ENCODE peak calls at places on chromosomes 16 and 17, in five cellular contexts. D, I, Y, M and C are unnamed samples.

GRCh38 chr17:57158296-57158695 is 73.2 kb downstream of the AKAP1 start:
- DNase-seq in I (no peak), Y (no peak), D (peak; percentile 85), M (no peak), C (no peak)

GRCh38 chr16:638034-638543 is 2.0 kb upstream of the METTL26 start:
- DNase-seq in M (no peak), D (no peak), I (no peak), Y (no peak), C (no peak)

GRCh38 chr16:24035127-24035842 is 199.5 kb downstream of the PRKCB start:
- DNase-seq in Y (no peak), D (no peak), I (no peak), M (no peak), C (no peak)

GRCh38 chr17:57166803-57167202 is 81.8 kb downstream of the AKAP1 start:
- DNase-seq in D (no peak), M (no peak), Y (no peak), I (no peak), C (no peak)

GRCh38 chr17:61463068-61463980 is 11.1 kb downstream of the TBX4 start:
- DNase-seq in D (no peak), Y (no peak), M (no peak), I (no peak), C (no peak)

GRCh38 chr17:18143044-18143936 is 34.7 kb downstream of the MYO15A start:
- DNase-seq in M (no peak), D (no peak), I (peak; percentile 16), Y (no peak), C (no peak)

GRCh38 chr16:1170076-1170418 is 17.1 kb downstream of the CACNA1H start:
- DNase-seq in D (no peak), Y (no peak), I (no peak), M (no peak), C (no peak)

GRCh38 chr17:81923302-81924260 is 4.0 kb downstream of the MAFG start:
- DNase-seq in D (peak; percentile 62), I (peak; percentile 72), M (peak; percentile 46), Y (peak; percentile 82), C (peak; percentile 46)

GRCh38 chr17:2215616-2216364 is 87.8 kb downstream of the SMG6 start:
- DNase-seq in I (peak; percentile 94), M (peak; percentile 73), D (peak; percentile 99), Y (peak; percentile 81), C (peak; percentile 85)

GRCh38 chr17:82846061-82846691 is 6.4 kb upstream of the ZNF750 start:
- DNase-seq in I (no peak), M (no peak), D (no peak), Y (no peak), C (no peak)

GRCh38 chr16:6690741-6691140 is 641.9 kb upstream of the RBFOX1 start:
- DNase-seq in D (no peak), I (no peak), Y (no peak), M (no peak), C (no peak)

GRCh38 chr16:30369091-30369937 is 980 bp downstream of the TBC1D10B start:
- DNase-seq in I (no peak), M (no peak), Y (no peak), D (no peak), C (no peak)

GRCh38 chr16:30470632-30471007 is 1.9 kb upstream of the ITGAL start:
- DNase-seq in D (no peak), M (no peak), I (no peak), Y (no peak), C (no peak)

GRCh38 chr16:65538945-65539344 is 417.1 kb upstream of the CDH11 start:
- DNase-seq in M (no peak), D (peak; percentile 78), I (peak; percentile 60), Y (no peak), C (no peak)

GRCh38 chr17:81400939-81401726 is 5.9 kb downstream of the BAHCC1 start:
- DNase-seq in Y (no peak), M (no peak), D (no peak), I (no peak), C (no peak)

GRCh38 chr17:46772013-46772878 is 46.2 kb downstream of the WNT3 start:
- DNase-seq in Y (peak; percentile 40), M (no peak), I (no peak), D (no peak), C (no peak)

GRCh38 chr16:69406780-69407331 is 17.6 kb upstream of the CYB5B start:
- DNase-seq in M (no peak), I (no peak), D (no peak), Y (no peak), C (no peak)

GRCh38 chr17:73769480-73769879 is 125.2 kb upstream of the SDK2 start:
- DNase-seq in Y (no peak), I (no peak), M (no peak), D (no peak), C (no peak)

GRCh38 chr17:21291862-21292261 is 7.4 kb downstream of the MAP2K3 start:
- DNase-seq in M (no peak), D (no peak), Y (no peak), I (no peak), C (no peak)

GRCh38 chr17:59387351-59388069 is 56.1 kb downstream of the YPEL2 start:
- DNase-seq in M (no peak), D (no peak), Y (no peak), I (no peak), C (no peak)

GRCh38 chr16:2954647-2955381 is 9.3 kb upstream of the KREMEN2 start:
- DNase-seq in Y (no peak), I (no peak), D (no peak), M (no peak), C (no peak)

GRCh38 chr16:56102159-56102798 is 89.0 kb upstream of the GNAO1 start:
- DNase-seq in I (no peak), D (no peak), Y (peak; percentile 26), M (no peak), C (no peak)

GRCh38 chr17:29048440-29049360 is 5.8 kb downstream of the PIPOX start:
- DNase-seq in I (peak; percentile 32), M (no peak), Y (no peak), D (peak; percentile 20), C (no peak)

GRCh38 chr17:29051194-29051593 is 8.3 kb downstream of the PIPOX start:
- DNase-seq in M (no peak), I (no peak), D (no peak), Y (no peak), C (no peak)

GRCh38 chr17:29051731-29052130 is 8.8 kb downstream of the PIPOX start:
- DNase-seq in Y (no peak), M (no peak), D (no peak), I (no peak), C (no peak)

GRCh38 chr17:29049541-29050150 is 6.7 kb downstream of the PIPOX start:
- DNase-seq in M (no peak), I (no peak), Y (no peak), D (no peak), C (no peak)

DNA sequence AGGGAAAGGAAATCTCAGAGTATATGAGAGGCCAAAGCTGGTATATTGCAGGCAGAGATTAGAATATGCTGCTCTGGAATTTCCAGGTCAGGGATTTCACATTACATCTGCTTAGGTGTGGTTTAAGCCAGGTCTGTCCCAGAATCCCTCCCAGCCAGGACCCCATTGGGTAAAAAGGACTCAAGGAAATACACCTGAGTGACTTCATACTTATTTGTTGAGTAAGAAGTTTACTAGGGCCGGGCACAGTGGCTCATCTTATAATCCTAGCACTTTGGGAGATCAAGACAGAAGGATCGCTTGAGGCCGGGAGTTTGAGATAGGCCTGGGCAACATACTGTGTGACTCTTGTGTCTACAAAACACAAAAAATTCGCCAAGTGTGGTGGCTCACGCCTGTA is 7.2 kb downstream of the PIPOX start:
- DNase-seq in Y (no peak), I (no peak), D (no peak), M (no peak), C (no peak)
- H3K27me3 ChIP-seq in Y (no peaks in the 10 kb centered on the region), I (peaks cover 81% of the 10 kb centered on the region), D (peaks cover 6% of the 10 kb centered on the region), M (no peaks in the 10 kb centered on the region), C (peaks cover 62% of the 10 kb centered on the region)

GRCh38 chr17:34872640-34873039 is 88.6 kb downstream of the CCT6B start:
- DNase-seq in Y (no peak), I (no peak), M (no peak), D (no peak), C (no peak)

GRCh38 chr17:34874496-34874895 is 86.8 kb downstream of the CCT6B start:
- DNase-seq in M (no peak), I (no peak), D (no peak), Y (no peak), C (no peak)

GRCh38 chr17:34865696-34866095 is 95.6 kb downstream of the CCT6B start:
- DNase-seq in M (no peak), I (no peak), D (no peak), Y (no peak), C (no peak)

GRCh38 chr17:34869636-34870035 is 91.6 kb downstream of the CCT6B start:
- DNase-seq in M (no peak), I (no peak), D (no peak), Y (no peak), C (no peak)
- H3K27ac ChIP-seq in M (no peak overlapping the region), I (no peak overlapping the region), D (no peak overlapping the region), Y (no peak overlapping the region), C (no peak overlapping the region)

GRCh38 chr16:79873825-79874224 is 273.3 kb upstream of the MAF start:
- DNase-seq in I (no peak), D (no peak), Y (no peak), M (no peak), C (no peak)

GRCh38 chr16:79871906-79872305 is 271.4 kb upstream of the MAF start:
- DNase-seq in M (no peak), I (no peak), D (no peak), Y (no peak), C (no peak)

GRCh38 chr16:79874391-79874790 is 273.9 kb upstream of the MAF start:
- DNase-seq in Y (no peak), M (no peak), D (no peak), I (no peak), C (no peak)

DNA sequence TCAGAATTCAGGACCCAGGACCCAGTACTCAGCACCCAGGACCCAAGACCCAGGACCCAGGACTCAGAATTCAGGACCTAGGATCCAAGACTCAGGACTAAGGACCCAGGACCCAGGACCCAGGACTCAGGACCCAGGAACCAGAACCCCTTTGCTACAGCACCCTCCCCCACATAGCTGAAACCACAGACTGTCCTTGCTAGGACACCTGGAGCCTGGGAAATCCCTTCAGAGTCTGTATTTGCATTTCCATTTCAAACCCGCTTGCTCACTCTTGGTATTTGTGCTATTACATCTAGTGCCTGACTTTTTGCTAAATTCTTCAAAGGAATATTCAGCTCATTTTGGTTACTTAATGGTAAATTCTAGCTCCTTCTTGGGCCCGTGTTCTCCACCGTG is 275.8 kb upstream of the MAF start:
- DNase-seq in I (no peak), M (no peak), Y (no peak), D (no peak), C (no peak)
- H3K9me3 ChIP-seq in I (peaks cover 36% of the 10 kb centered on the region), M (no peaks in the 10 kb centered on the region), Y (no peaks in the 10 kb centered on the region), D (no peaks in the 10 kb centered on the region), C (peaks cover 25% of the 10 kb centered on the region)

DNA sequence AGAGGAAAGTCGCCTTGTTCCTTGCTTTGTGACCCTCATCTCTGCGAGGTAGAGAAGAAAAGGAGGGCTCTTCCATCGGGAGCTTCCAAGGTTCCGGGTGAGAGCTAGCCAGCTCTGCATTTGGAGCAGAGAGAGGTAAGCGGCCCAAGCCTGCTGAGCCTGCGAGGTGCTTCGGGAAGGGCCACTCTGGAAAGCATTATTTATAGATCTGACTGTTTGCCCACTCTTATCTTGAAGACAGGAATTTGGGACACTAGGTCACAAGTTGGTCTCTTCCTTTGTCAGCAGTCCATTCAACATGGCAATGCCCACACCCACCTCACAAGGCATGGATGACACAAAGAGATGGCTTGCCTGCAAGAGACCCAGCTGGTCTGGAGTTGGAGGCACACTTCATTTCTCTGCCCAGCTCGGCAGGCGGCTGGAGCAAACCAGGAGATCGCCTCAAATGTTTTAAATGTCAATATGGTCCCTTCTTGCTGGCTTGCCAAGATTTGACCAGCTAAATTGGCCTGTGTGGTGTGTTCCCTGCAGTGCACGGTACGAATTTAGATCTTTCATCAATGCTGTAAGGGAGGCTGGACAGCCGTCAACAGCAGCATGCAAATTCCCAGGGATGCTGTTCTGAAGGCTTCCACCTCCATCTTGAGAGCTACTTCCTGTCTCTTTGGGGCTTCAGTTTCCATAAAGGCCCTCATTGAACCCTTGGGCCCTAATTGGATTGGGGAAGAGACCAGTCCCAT is 19.5 kb downstream of the CBX4 start:
- DNase-seq in I (no peak), D (no peak), M (no peak), Y (no peak), C (no peak)
- H3K27me3 ChIP-seq in I (peaks cover 62% of the 10 kb centered on the region), D (peaks cover 39% of the 10 kb centered on the region), M (no peaks in the 10 kb centered on the region), Y (peaks cover 14% of the 10 kb centered on the region), C (peaks cover 57% of the 10 kb centered on the region)